ENCODE peak calls at places on chromosomes 13 and 19, in ten cellular contexts. One of them, this sample, is unnamed.

GRCh38 chr13:40490086-40490723 is 176.2 kb downstream of the FOXO1 start:
- DNase-seq in colonic mucosa: peak
- DNase-seq in A549: no peak
- DNase-seq in progenitor cell of endocrine pancreas: no peak
- DNase-seq in stomach: peak
- DNase-seq in cardiac fibroblast: no peak
- DNase-seq in WTC11: no peak
- DNase-seq in cardiac muscle cell: no peak
- DNase-seq in fibroblast of mammary gland: no peak
- DNase-seq in lower lobe of right lung: no peak
- DNase-seq in this sample: no peak

GRCh38 chr13:54591540-54591939 is 1562.9 kb downstream of the OLFM4 start:
- DNase-seq in fibroblast of mammary gland: no peak
- DNase-seq in progenitor cell of endocrine pancreas: no peak
- DNase-seq in stomach: no peak
- DNase-seq in colonic mucosa: no peak
- DNase-seq in lower lobe of right lung: no peak
- DNase-seq in A549: no peak
- DNase-seq in WTC11: no peak
- DNase-seq in cardiac muscle cell: no peak
- DNase-seq in cardiac fibroblast: no peak
- DNase-seq in this sample: no peak

GRCh38 chr19:5048091-5048726 is 79.3 kb downstream of the KDM4B start:
- DNase-seq in A549: peak
- DNase-seq in lower lobe of right lung: peak
- DNase-seq in fibroblast of mammary gland: peak
- DNase-seq in cardiac muscle cell: peak
- DNase-seq in cardiac fibroblast: peak
- DNase-seq in WTC11: peak
- DNase-seq in colonic mucosa: peak
- DNase-seq in progenitor cell of endocrine pancreas: peak
- DNase-seq in stomach: peak
- DNase-seq in this sample: peak

GRCh38 chr13:79085021-79085420 is 321.0 kb downstream of the RBM26 start:
- DNase-seq in cardiac muscle cell: no peak
- DNase-seq in A549: no peak
- DNase-seq in WTC11: no peak
- DNase-seq in progenitor cell of endocrine pancreas: no peak
- DNase-seq in lower lobe of right lung: no peak
- DNase-seq in fibroblast of mammary gland: no peak
- DNase-seq in stomach: no peak
- DNase-seq in cardiac fibroblast: no peak
- DNase-seq in colonic mucosa: no peak
- DNase-seq in this sample: no peak

GRCh38 chr19:34034318-34034846 is 137.9 kb upstream of the LSM14A start:
- DNase-seq in lower lobe of right lung: no peak
- DNase-seq in colonic mucosa: no peak
- DNase-seq in progenitor cell of endocrine pancreas: no peak
- DNase-seq in cardiac fibroblast: no peak
- DNase-seq in stomach: peak
- DNase-seq in A549: no peak
- DNase-seq in cardiac muscle cell: no peak
- DNase-seq in fibroblast of mammary gland: no peak
- DNase-seq in WTC11: no peak
- DNase-seq in this sample: no peak

GRCh38 chr13:79492313-79492798 is 11.4 kb downstream of the NDFIP2 start:
- DNase-seq in cardiac muscle cell: no peak
- DNase-seq in A549: no peak
- DNase-seq in fibroblast of mammary gland: peak
- DNase-seq in lower lobe of right lung: no peak
- DNase-seq in colonic mucosa: no peak
- DNase-seq in stomach: no peak
- DNase-seq in progenitor cell of endocrine pancreas: no peak
- DNase-seq in cardiac fibroblast: peak
- DNase-seq in WTC11: no peak
- DNase-seq in this sample: peak

GRCh38 chr13:49643003-49643651 is 14.8 kb downstream of the ARL11 start:
- DNase-seq in WTC11: no peak
- DNase-seq in stomach: no peak
- DNase-seq in fibroblast of mammary gland: no peak
- DNase-seq in cardiac fibroblast: peak
- DNase-seq in A549: no peak
- DNase-seq in progenitor cell of endocrine pancreas: no peak
- DNase-seq in lower lobe of right lung: no peak
- DNase-seq in cardiac muscle cell: no peak
- DNase-seq in colonic mucosa: no peak
- DNase-seq in this sample: no peak

GRCh38 chr13:29125145-29125933 is 305.2 kb downstream of the MTUS2 start:
- DNase-seq in WTC11: no peak
- DNase-seq in stomach: no peak
- DNase-seq in lower lobe of right lung: no peak
- DNase-seq in A549: no peak
- DNase-seq in fibroblast of mammary gland: no peak
- DNase-seq in cardiac fibroblast: no peak
- DNase-seq in colonic mucosa: no peak
- DNase-seq in cardiac muscle cell: peak
- DNase-seq in progenitor cell of endocrine pancreas: no peak
- DNase-seq in this sample: no peak

GRCh38 chr13:80577951-80578670 is 237.2 kb upstream of the SPRY2 start:
- DNase-seq in colonic mucosa: no peak
- DNase-seq in A549: peak
- DNase-seq in fibroblast of mammary gland: peak
- DNase-seq in lower lobe of right lung: no peak
- DNase-seq in cardiac fibroblast: no peak
- DNase-seq in stomach: no peak
- DNase-seq in cardiac muscle cell: no peak
- DNase-seq in progenitor cell of endocrine pancreas: no peak
- DNase-seq in WTC11: no peak
- DNase-seq in this sample: no peak

GRCh38 chr19:49255674-49256073 is 69.3 kb downstream of the SLC6A16 start:
- DNase-seq in cardiac fibroblast: no peak
- DNase-seq in cardiac muscle cell: no peak
- DNase-seq in WTC11: no peak
- DNase-seq in stomach: no peak
- DNase-seq in colonic mucosa: no peak
- DNase-seq in lower lobe of right lung: no peak
- DNase-seq in A549: no peak
- DNase-seq in progenitor cell of endocrine pancreas: no peak
- DNase-seq in fibroblast of mammary gland: no peak
- DNase-seq in this sample: no peak

GRCh38 chr13:48993150-48993549 is 17.4 kb downstream of the FNDC3A start:
- DNase-seq in fibroblast of mammary gland: no peak
- DNase-seq in WTC11: no peak
- DNase-seq in cardiac fibroblast: no peak
- DNase-seq in A549: no peak
- DNase-seq in stomach: no peak
- DNase-seq in lower lobe of right lung: no peak
- DNase-seq in progenitor cell of endocrine pancreas: no peak
- DNase-seq in cardiac muscle cell: no peak
- DNase-seq in colonic mucosa: no peak
- DNase-seq in this sample: no peak

GRCh38 chr13:67150608-67151007 is 79.5 kb downstream of the PCDH9 start:
- DNase-seq in lower lobe of right lung: no peak
- DNase-seq in A549: no peak
- DNase-seq in colonic mucosa: no peak
- DNase-seq in cardiac muscle cell: no peak
- DNase-seq in cardiac fibroblast: no peak
- DNase-seq in WTC11: no peak
- DNase-seq in fibroblast of mammary gland: no peak
- DNase-seq in stomach: no peak
- DNase-seq in progenitor cell of endocrine pancreas: no peak
- DNase-seq in this sample: no peak

GRCh38 chr19:54451997-54452396 is 3.0 kb downstream of the LENG8 start:
- DNase-seq in colonic mucosa: no peak
- DNase-seq in cardiac muscle cell: no peak
- DNase-seq in WTC11: no peak
- DNase-seq in cardiac fibroblast: no peak
- DNase-seq in A549: no peak
- DNase-seq in progenitor cell of endocrine pancreas: no peak
- DNase-seq in stomach: no peak
- DNase-seq in lower lobe of right lung: no peak
- DNase-seq in fibroblast of mammary gland: no peak
- DNase-seq in this sample: no peak

GRCh38 chr13:112951674-112952371 is 17.2 kb upstream of the MCF2L start:
- DNase-seq in cardiac fibroblast: no peak
- DNase-seq in progenitor cell of endocrine pancreas: no peak
- DNase-seq in colonic mucosa: no peak
- DNase-seq in cardiac muscle cell: no peak
- DNase-seq in stomach: no peak
- DNase-seq in fibroblast of mammary gland: no peak
- DNase-seq in lower lobe of right lung: no peak
- DNase-seq in A549: no peak
- DNase-seq in WTC11: no peak
- DNase-seq in this sample: no peak

GRCh38 chr19:8539621-8540149 is 25.7 kb upstream of the ZNF414 start:
- DNase-seq in progenitor cell of endocrine pancreas: no peak
- DNase-seq in stomach: no peak
- DNase-seq in lower lobe of right lung: no peak
- DNase-seq in A549: no peak
- DNase-seq in WTC11: no peak
- DNase-seq in colonic mucosa: no peak
- DNase-seq in fibroblast of mammary gland: no peak
- DNase-seq in cardiac fibroblast: no peak
- DNase-seq in cardiac muscle cell: no peak
- DNase-seq in this sample: no peak

GRCh38 chr13:108037348-108037747 is 178.0 kb downstream of the LIG4 start:
- DNase-seq in lower lobe of right lung: no peak
- DNase-seq in WTC11: no peak
- DNase-seq in progenitor cell of endocrine pancreas: no peak
- DNase-seq in A549: no peak
- DNase-seq in colonic mucosa: no peak
- DNase-seq in cardiac muscle cell: no peak
- DNase-seq in fibroblast of mammary gland: no peak
- DNase-seq in stomach: no peak
- DNase-seq in cardiac fibroblast: no peak
- DNase-seq in this sample: no peak

GRCh38 chr19:33234092-33234491 is 8.4 kb upstream of the SLC7A10 start:
- DNase-seq in cardiac muscle cell: no peak
- DNase-seq in lower lobe of right lung: no peak
- DNase-seq in colonic mucosa: no peak
- DNase-seq in stomach: no peak
- DNase-seq in cardiac fibroblast: no peak
- DNase-seq in fibroblast of mammary gland: no peak
- DNase-seq in A549: no peak
- DNase-seq in WTC11: no peak
- DNase-seq in progenitor cell of endocrine pancreas: no peak
- DNase-seq in this sample: no peak

GRCh38 chr19:2494447-2495129 is 18.7 kb downstream of the GADD45B start:
- DNase-seq in cardiac muscle cell: peak
- DNase-seq in A549: peak
- DNase-seq in lower lobe of right lung: peak
- DNase-seq in cardiac fibroblast: peak
- DNase-seq in fibroblast of mammary gland: peak
- DNase-seq in colonic mucosa: peak
- DNase-seq in stomach: peak
- DNase-seq in progenitor cell of endocrine pancreas: peak
- DNase-seq in WTC11: no peak
- DNase-seq in this sample: peak

DNA sequence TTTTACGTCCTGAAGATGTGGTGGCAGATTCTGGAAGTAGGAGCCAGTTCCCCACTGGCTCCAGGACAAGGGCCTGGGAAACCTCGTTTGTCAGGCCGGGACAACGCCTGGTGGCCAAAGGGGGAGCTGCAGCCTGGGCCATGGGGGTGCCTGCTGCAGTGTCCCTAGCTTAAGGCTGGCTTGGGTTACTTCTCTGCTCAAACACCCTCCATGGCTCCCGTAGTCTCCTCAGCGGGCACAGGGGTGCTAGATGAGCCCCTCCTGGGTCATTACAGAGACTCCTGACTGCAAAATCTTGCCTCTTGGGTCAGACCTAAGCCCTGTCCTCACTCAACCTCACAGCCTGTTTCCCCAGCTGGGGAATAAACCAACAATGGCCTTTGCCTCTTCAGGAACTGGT is 14.7 kb downstream of the CILP2 start:
- DNase-seq in A549: peak
- DNase-seq in cardiac muscle cell: peak
- DNase-seq in fibroblast of mammary gland: no peak
- DNase-seq in WTC11: peak
- DNase-seq in cardiac fibroblast: peak
- DNase-seq in lower lobe of right lung: no peak
- DNase-seq in stomach: peak
- DNase-seq in progenitor cell of endocrine pancreas: no peak
- DNase-seq in colonic mucosa: no peak
- DNase-seq in this sample: no peak
- TF ChIP-seq CTCF in A549: no peak
- TF ChIP-seq CTCF in cardiac muscle cell: peak
- TF ChIP-seq CTCF in fibroblast of mammary gland: peak
- TF ChIP-seq CTCF in WTC11: peak
- TF ChIP-seq CTCF in cardiac fibroblast: peak
- TF ChIP-seq CTCF in lower lobe of right lung: peak
- TF ChIP-seq CTCF in stomach: no peak
- TF ChIP-seq CTCF in progenitor cell of endocrine pancreas: peak
- TF ChIP-seq CTCF in colonic mucosa: peak
- TF ChIP-seq CTCF in this sample: peak

GRCh38 chr13:35465345-35465744 is 11.1 kb downstream of the MAB21L1 start:
- DNase-seq in colonic mucosa: no peak
- DNase-seq in cardiac fibroblast: no peak
- DNase-seq in fibroblast of mammary gland: no peak
- DNase-seq in progenitor cell of endocrine pancreas: no peak
- DNase-seq in lower lobe of right lung: no peak
- DNase-seq in cardiac muscle cell: no peak
- DNase-seq in A549: no peak
- DNase-seq in stomach: no peak
- DNase-seq in WTC11: no peak
- DNase-seq in this sample: no peak
- TF ChIP-seq CTCF in colonic mucosa: no peak
- TF ChIP-seq CTCF in cardiac fibroblast: no peak
- TF ChIP-seq CTCF in fibroblast of mammary gland: no peak
- TF ChIP-seq CTCF in progenitor cell of endocrine pancreas: no peak
- TF ChIP-seq CTCF in lower lobe of right lung: no peak
- TF ChIP-seq CTCF in cardiac muscle cell: no peak
- TF ChIP-seq CTCF in A549: no peak
- TF ChIP-seq CTCF in stomach: no peak
- TF ChIP-seq CTCF in WTC11: no peak
- TF ChIP-seq CTCF in this sample: no peak

DNA sequence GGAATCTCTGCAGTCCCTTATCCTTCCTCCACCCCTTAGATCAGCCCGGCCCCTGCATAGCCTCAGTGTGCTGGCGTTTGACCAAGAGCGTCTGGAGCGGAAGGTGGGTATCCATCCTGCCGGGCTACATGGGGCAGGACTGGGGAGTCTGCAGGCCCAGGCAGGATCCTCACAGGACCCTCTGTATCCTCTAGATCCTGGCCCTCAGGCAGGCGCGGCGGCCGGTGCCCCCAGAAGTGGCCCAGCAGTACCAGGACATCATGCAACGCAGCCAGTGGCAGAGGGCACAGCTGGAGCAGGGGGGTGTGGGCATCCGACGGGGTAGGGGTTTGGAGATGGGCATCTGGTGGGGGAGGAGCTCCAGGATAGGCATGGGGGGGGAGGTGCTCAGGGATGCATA is 8.9 kb downstream of the PODNL1 start:
- DNase-seq in A549: no peak
- DNase-seq in stomach: no peak
- DNase-seq in cardiac fibroblast: no peak
- DNase-seq in WTC11: no peak
- DNase-seq in lower lobe of right lung: no peak
- DNase-seq in progenitor cell of endocrine pancreas: no peak
- DNase-seq in fibroblast of mammary gland: no peak
- DNase-seq in colonic mucosa: no peak
- DNase-seq in cardiac muscle cell: no peak
- DNase-seq in this sample: no peak
- TF ChIP-seq CTCF in A549: no peak
- TF ChIP-seq CTCF in stomach: no peak
- TF ChIP-seq CTCF in cardiac fibroblast: no peak
- TF ChIP-seq CTCF in WTC11: no peak
- TF ChIP-seq CTCF in lower lobe of right lung: no peak
- TF ChIP-seq CTCF in progenitor cell of endocrine pancreas: no peak
- TF ChIP-seq CTCF in fibroblast of mammary gland: no peak
- TF ChIP-seq CTCF in colonic mucosa: no peak
- TF ChIP-seq CTCF in cardiac muscle cell: no peak
- TF ChIP-seq CTCF in this sample: no peak

GRCh38 chr19:39177110-39177699 is 19.6 kb upstream of the NCCRP1 start:
- DNase-seq in cardiac muscle cell: no peak
- DNase-seq in progenitor cell of endocrine pancreas: no peak
- DNase-seq in lower lobe of right lung: no peak
- DNase-seq in A549: no peak
- DNase-seq in WTC11: no peak
- DNase-seq in fibroblast of mammary gland: no peak
- DNase-seq in stomach: no peak
- DNase-seq in colonic mucosa: no peak
- DNase-seq in cardiac fibroblast: no peak
- DNase-seq in this sample: no peak
- TF ChIP-seq CTCF in cardiac muscle cell: no peak
- TF ChIP-seq CTCF in progenitor cell of endocrine pancreas: no peak
- TF ChIP-seq CTCF in lower lobe of right lung: no peak
- TF ChIP-seq CTCF in A549: no peak
- TF ChIP-seq CTCF in WTC11: no peak
- TF ChIP-seq CTCF in fibroblast of mammary gland: no peak
- TF ChIP-seq CTCF in stomach: no peak
- TF ChIP-seq CTCF in colonic mucosa: no peak
- TF ChIP-seq CTCF in cardiac fibroblast: no peak
- TF ChIP-seq CTCF in this sample: no peak

This sample was measured in HFFc6.